ENCODE peak calls at places on chromosomes 6 and 20, in six cellular contexts. E is fibroblast of pulmonary artery, P is DND-41, J is ovary, G is SK-N-SH, V is dorsolateral prefrontal cortex. F is an unnamed sample.
A peak's percentile ranks its signal among the peaks of the same experiment; 100 is the strongest.

GRCh38 chr6:154602296-154602695 is 91.8 kb upstream of the CNKSR3 start:
- DNase-seq in J (no peak), G (no peak), V (no peak), E (no peak), P (no peak), F (no peak)

GRCh38 chr6:68527691-68528090 is 107.4 kb upstream of the ADGRB3 start:
- DNase-seq in J (no peak), G (no peak), V (no peak), P (no peak), E (no peak), F (no peak)

GRCh38 chr6:51019785-51020184 is 201.1 kb downstream of the TFAP2B start:
- DNase-seq in G (no peak), V (no peak), J (no peak), P (no peak), E (no peak), F (no peak)

GRCh38 chr6:31702421-31702818 is 704 bp downstream of the ABHD16A start:
- DNase-seq in J (no peak), E (no peak), P (no peak), V (peak; percentile 19), G (no peak), F (no peak)

GRCh38 chr6:28811873-28812272 is 111.9 kb downstream of the TRIM27 start:
- DNase-seq in P (no peak), V (no peak), E (no peak), G (no peak), J (no peak), F (no peak)

GRCh38 chr6:120384671-120385070 is 949.6 kb downstream of the TBC1D32 start:
- DNase-seq in J (no peak), P (no peak), E (peak; percentile 3), G (no peak), V (no peak), F (no peak)

GRCh38 chr6:100185615-100186014 is 191.6 kb upstream of the MCHR2 start:
- DNase-seq in J (no peak), P (no peak), E (no peak), G (no peak), V (no peak), F (no peak)

GRCh38 chr6:63887011-63887751 is 251.6 kb downstream of the PHF3 start:
- DNase-seq in E (no peak), P (no peak), V (no peak), G (no peak), J (no peak), F (no peak)

GRCh38 chr20:32775240-32775991 is 13.2 kb downstream of the DNMT3B start:
- DNase-seq in P (no peak), E (no peak), J (no peak), V (no peak), G (no peak), F (no peak)

GRCh38 chr6:169250660-169251059 is 3.0 kb downstream of the THBS2 start:
- DNase-seq in G (no peak), V (peak; percentile 72), J (peak; percentile 64), P (no peak), E (peak; percentile 88), F (peak; percentile 88)

GRCh38 chr6:167576798-167577528 is 249.7 kb upstream of the AFDN start:
- DNase-seq in V (no peak), G (no peak), P (no peak), E (no peak), J (no peak), F (no peak)

GRCh38 chr20:43727980-43728590 is 1.3 kb upstream of the GTSF1L start:
- DNase-seq in P (no peak), V (no peak), J (no peak), G (no peak), E (no peak), F (no peak)

GRCh38 chr20:43731927-43732326 is 5.1 kb upstream of the GTSF1L start:
- DNase-seq in V (no peak), G (no peak), J (no peak), P (no peak), E (no peak), F (no peak)

GRCh38 chr20:43726811-43727338 is at the start of gene GTSF1L:
- DNase-seq in G (no peak), V (no peak), E (peak; percentile 88), J (no peak), P (no peak), F (peak; percentile 42)

GRCh38 chr20:43728686-43729255 is 2.0 kb upstream of the GTSF1L start:
- DNase-seq in E (no peak), P (no peak), G (no peak), J (no peak), V (no peak), F (no peak)

DNA sequence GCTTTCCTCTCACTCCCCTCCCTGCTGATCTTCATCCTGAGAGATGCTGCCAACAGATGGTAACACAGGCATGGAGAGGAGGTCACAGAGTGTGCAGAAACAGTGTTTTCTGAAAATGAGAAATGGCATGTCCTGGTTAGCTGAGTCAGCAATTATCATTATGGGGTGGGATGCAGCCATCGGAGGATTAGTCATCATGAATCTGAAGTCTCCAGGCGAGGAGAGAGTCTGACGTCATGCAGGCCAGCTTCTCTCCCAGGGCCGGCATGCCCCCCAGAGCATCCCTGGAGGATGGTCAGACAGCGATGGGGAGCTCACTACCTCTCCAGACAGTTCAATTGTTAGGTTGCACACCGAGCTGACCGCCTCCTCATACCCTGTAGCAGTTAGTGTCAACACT is 4.7 kb upstream of the GTSF1L start:
- DNase-seq in G (no peak), P (no peak), V (no peak), J (no peak), E (peak; percentile 58), F (peak; percentile 46)
- TF ChIP-seq CTCF in G (no peak), P (no peak), V (no peak), J (no peak), E (no peak), F (no peak)

GRCh38 chr6:139841794-139842215 is 467.4 kb upstream of the CITED2 start:
- DNase-seq in J (no peak), E (no peak), P (no peak), V (no peak), G (no peak), F (no peak)
- H3K4me3 ChIP-seq in J (no peak overlapping the region), E (no peak overlapping the region), P (no peak overlapping the region), V (no peak overlapping the region), G (no peak overlapping the region), F (no peak overlapping the region)

GRCh38 chr6:33082702-33083101 is 6.9 kb downstream of the HLA-DPB1 start:
- DNase-seq in V (no peak), E (no peak), G (peak; percentile 27), P (no peak), J (no peak), F (peak; percentile 10)
- TF ChIP-seq CTCF in V (peak; percentile 62), E (no peak), G (peak; percentile 37), P (peak; percentile 30), J (peak; percentile 76), F (peak; percentile 29)

GRCh38 chr6:130969807-130970491 is 93.1 kb downstream of the EPB41L2 start:
- DNase-seq in J (peak; percentile 51), G (no peak), E (peak; percentile 74), V (no peak), P (no peak), F (peak; percentile 83)
- H3K4me3 ChIP-seq in J (peak overlapping the region; percentile 12), G (no peak overlapping the region), E (peak overlapping the region; percentile 57), V (peak overlapping the region; percentile 26), P (no peak overlapping the region), F (peak overlapping the region; percentile 62)

GRCh38 chr6:106084106-106084963 is 1.8 kb upstream of the PRDM1 start:
- DNase-seq in G (no peak), V (no peak), J (no peak), P (peak; percentile 69), E (peak; percentile 69), F (peak; percentile 94)
- TF ChIP-seq CTCF in G (peak; percentile 54), V (no peak), J (peak; percentile 45), P (peak; percentile 87), E (peak; percentile 70), F (peak; percentile 77)

DNA sequence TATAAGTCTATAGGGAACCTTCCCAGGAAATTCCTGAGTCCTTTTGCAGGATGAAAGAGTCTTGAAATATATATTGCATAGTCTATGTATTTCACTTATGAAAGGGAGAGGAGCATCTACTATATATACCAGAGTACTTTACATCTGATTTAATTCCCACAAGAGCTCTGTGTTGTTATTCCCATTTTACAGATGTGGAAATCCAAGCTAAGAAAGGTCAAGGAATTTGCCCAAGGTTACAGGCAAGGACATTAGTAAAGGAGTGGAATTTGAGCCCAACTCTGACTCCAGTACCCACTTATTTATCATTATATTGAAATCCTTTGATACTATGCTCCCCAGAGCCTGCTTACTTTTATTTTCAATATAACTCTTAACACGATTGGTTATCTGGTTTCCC is 2.6 kb downstream of the SESN1 start:
- DNase-seq in E (no peak), J (no peak), V (no peak), G (no peak), P (no peak), F (no peak)
- H3K4me3 ChIP-seq in E (peak overlapping the region; percentile 71), J (peak overlapping the region; percentile 80), V (peak overlapping the region; percentile 78), G (peak overlapping the region; percentile 96), P (no peak overlapping the region), F (peak overlapping the region; percentile 97)

F was measured in AG10803.